ENCODE peak calls at places on chromosomes 16 and 17, in eight cellular contexts. P is suprapubic skin, E is GM23338, B is Panc1, Y is stomach, U is sigmoid colon, M is prostate gland, L is GM12891. X is an unnamed sample.

GRCh38 chr17:7435676-7436555 is 681 bp downstream of the TMEM102 start:
- DNase-seq in L (no peak), Y (peak), P (no peak), B (no peak), E (peak), M (peak), U (no peak), X (no peak)

GRCh38 chr16:66444049-66444481 is 17.0 kb downstream of the BEAN1 start:
- DNase-seq in M (no peak), B (no peak), E (peak), U (no peak), P (no peak), L (no peak), Y (no peak), X (no peak)

GRCh38 chr16:66491716-66492064 is 58.2 kb downstream of the TK2 start:
- DNase-seq in E (no peak), Y (peak), B (no peak), U (peak), L (no peak), M (no peak), P (peak), X (no peak)

GRCh38 chr17:45700171-45701090 is 83.7 kb upstream of the CRHR1 start:
- DNase-seq in E (no peak), P (no peak), B (no peak), Y (no peak), U (no peak), M (no peak), L (no peak), X (no peak)

GRCh38 chr17:32970281-32970680 is 21.4 kb upstream of the SPACA3 start:
- DNase-seq in P (no peak), L (no peak), E (no peak), B (no peak), U (no peak), Y (no peak), M (no peak), X (no peak)

GRCh38 chr17:76246080-76247066 is 6.1 kb upstream of the RNF157 start:
- DNase-seq in P (peak), B (no peak), U (peak), E (no peak), L (peak), M (no peak), Y (no peak), X (no peak)

GRCh38 chr16:70481929-70482536 is 27.6 kb downstream of the FCSK start:
- DNase-seq in E (no peak), Y (no peak), P (no peak), L (no peak), M (no peak), U (no peak), B (no peak), X (no peak)

GRCh38 chr17:17900615-17901520 is 64.1 kb upstream of the SREBF1 start:
- DNase-seq in L (no peak), M (peak), P (peak), U (peak), B (no peak), Y (peak), E (no peak), X (no peak)

GRCh38 chr17:36837616-36838272 is 99.5 kb upstream of the LHX1 start:
- DNase-seq in B (no peak), L (no peak), M (no peak), U (no peak), P (no peak), Y (no peak), E (peak), X (no peak)

GRCh38 chr16:69927056-69927757 is 23.9 kb upstream of the CLEC18A start:
- DNase-seq in Y (no peak), E (peak), B (no peak), M (no peak), U (peak), P (no peak), L (no peak), X (no peak)

GRCh38 chr17:40335620-40336019 is 26.6 kb downstream of the RARA start:
- DNase-seq in Y (no peak), U (no peak), L (no peak), M (no peak), E (no peak), P (no peak), B (no peak), X (no peak)

GRCh38 chr16:21611178-21611545 is 11.8 kb downstream of the METTL9 start:
- DNase-seq in Y (no peak), P (no peak), B (no peak), M (no peak), E (no peak), U (no peak), L (no peak), X (no peak)

GRCh38 chr16:67236551-67237395 is 9.8 kb downstream of the TMEM208 start:
- DNase-seq in U (peak), L (peak), P (peak), E (peak), M (no peak), Y (no peak), B (no peak), X (no peak)

GRCh38 chr16:70396209-70396904 is 42.5 kb downstream of the ST3GAL2 start:
- DNase-seq in L (no peak), U (no peak), P (no peak), B (no peak), E (no peak), Y (no peak), M (no peak), X (no peak)

GRCh38 chr17:2058521-2059124 is 3.7 kb downstream of the HIC1 start:
- DNase-seq in B (no peak), E (peak), U (peak), M (no peak), Y (peak), L (peak), P (no peak), X (no peak)

GRCh38 chr16:56161658-56162057 is 29.6 kb upstream of the GNAO1 start:
- DNase-seq in E (no peak), U (no peak), B (no peak), Y (no peak), M (no peak), L (no peak), P (no peak), X (no peak)

GRCh38 chr16:47834485-47835024 is 321.2 kb downstream of the ABCC12 start:
- DNase-seq in L (no peak), P (no peak), B (no peak), U (no peak), E (no peak), Y (no peak), M (no peak), X (no peak)

GRCh38 chr16:84053237-84053636 is 10.6 kb upstream of the SLC38A8 start:
- DNase-seq in P (peak), B (no peak), U (peak), E (no peak), M (no peak), Y (no peak), L (no peak), X (no peak)

GRCh38 chr17:15273141-15273793 is 8.1 kb upstream of the PMP22 start:
- DNase-seq in E (no peak), L (no peak), P (no peak), U (no peak), B (no peak), M (no peak), Y (no peak), X (no peak)

GRCh38 chr17:60284709-60285108 is 107.2 kb downstream of the USP32 start:
- DNase-seq in L (no peak), B (no peak), E (no peak), Y (no peak), U (no peak), P (no peak), M (no peak), X (no peak)

GRCh38 chr16:46991729-46992704 is 18.5 kb upstream of the DNAJA2 start:
- DNase-seq in P (no peak), U (no peak), L (no peak), B (no peak), M (no peak), Y (no peak), E (no peak), X (no peak)

GRCh38 chr17:1796800-1797199 is 32.9 kb downstream of the SMYD4 start:
- DNase-seq in E (no peak), M (no peak), P (no peak), B (no peak), U (peak), L (no peak), Y (no peak), X (no peak)

GRCh38 chr16:75433732-75434413 is 570 bp upstream of the CFDP1 start:
- DNase-seq in M (peak), U (peak), L (peak), P (peak), B (peak), Y (peak), E (peak), X (no peak)

GRCh38 chr16:58127033-58127556 is 2.1 kb downstream of the CFAP20 start:
- DNase-seq in U (no peak), L (no peak), E (peak), Y (no peak), P (peak), M (no peak), B (no peak), X (no peak)

GRCh38 chr17:29733151-29733550 is 110.4 kb upstream of the CORO6 start:
- DNase-seq in Y (no peak), P (no peak), E (no peak), M (no peak), U (no peak), B (no peak), L (no peak), X (no peak)

GRCh38 chr17:77107506-77108433 is 33.0 kb upstream of the SEC14L1 start:
- DNase-seq in L (no peak), U (no peak), B (no peak), M (no peak), Y (no peak), P (no peak), E (no peak), X (no peak)

GRCh38 chr17:2034157-2034556 is 4.2 kb downstream of the DPH1 start:
- DNase-seq in E (no peak), M (no peak), P (no peak), B (no peak), Y (no peak), L (no peak), U (no peak), X (no peak)

GRCh38 chr16:86926695-86927094 is 348.3 kb downstream of the FOXL1 start:
- DNase-seq in U (no peak), L (no peak), M (no peak), Y (no peak), B (no peak), P (no peak), E (no peak), X (no peak)

GRCh38 chr16:9138731-9139501 is 47.5 kb downstream of the HAPSTR1 start:
- DNase-seq in M (peak), L (peak), U (peak), Y (peak), B (no peak), P (peak), E (peak), X (no peak)

GRCh38 chr17:78665952-78666920 is 89.0 kb upstream of the DNAH17 start:
- DNase-seq in M (no peak), L (no peak), U (no peak), Y (no peak), E (no peak), B (no peak), P (no peak), X (no peak)
- TF ChIP-seq POLR2AphosphoS5 in M (no peak), L (no peak), U (no peak), Y (no peak), E (no peak), B (no peak), P (no peak), X (no peak)

GRCh38 chr17:4939804-4940624 is at the start of the genes RNF167 and SLC25A11:
- DNase-seq in Y (peak), B (peak), P (peak), U (peak), M (peak), E (peak), L (peak), X (peak)
- TF ChIP-seq POLR2AphosphoS5 in Y (peak), B (peak), P (peak), U (peak), M (peak), E (peak), L (peak), X (peak)

GRCh38 chr16:19936431-19936830 is 51.8 kb upstream of the GPRC5B start:
- DNase-seq in U (no peak), M (no peak), B (no peak), P (no peak), L (no peak), Y (no peak), E (no peak), X (no peak)

GRCh38 chr16:19938536-19938935 is 53.9 kb upstream of the GPRC5B start:
- DNase-seq in M (no peak), B (no peak), U (no peak), Y (no peak), E (no peak), L (no peak), P (no peak), X (no peak)

GRCh38 chr16:19935696-19936095 is 51.0 kb upstream of the GPRC5B start:
- DNase-seq in Y (no peak), B (no peak), M (no peak), P (no peak), E (no peak), L (no peak), U (no peak), X (no peak)

GRCh38 chr16:19929062-19929511 is 44.4 kb upstream of the GPRC5B start:
- DNase-seq in L (no peak), U (no peak), Y (no peak), E (no peak), P (no peak), M (no peak), B (no peak), X (no peak)

DNA sequence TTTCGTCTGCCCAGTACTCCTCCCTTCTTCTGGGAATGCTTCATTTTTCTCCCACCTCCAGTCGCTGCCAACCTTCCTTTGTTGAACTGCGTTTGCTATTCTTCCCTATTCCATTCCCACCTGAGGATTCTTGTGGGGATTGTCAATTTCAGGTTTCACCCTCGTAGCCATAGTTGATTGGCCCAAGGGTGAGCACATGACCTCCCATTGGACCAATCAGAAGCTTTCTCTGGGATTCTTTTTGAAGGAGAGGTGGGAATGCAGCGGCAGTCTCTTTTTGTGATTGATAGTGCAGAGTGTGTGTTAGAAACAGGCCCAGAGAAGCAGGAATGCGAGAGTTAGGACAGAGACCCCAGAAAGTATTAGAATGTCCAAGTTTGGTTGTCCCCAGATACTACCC is 49.1 kb upstream of the GPRC5B start:
- DNase-seq in M (no peak), B (no peak), P (no peak), U (no peak), L (no peak), Y (no peak), E (peak), X (no peak)
- TF ChIP-seq POLR2AphosphoS5 in M (no peak), B (no peak), P (no peak), U (no peak), L (no peak), Y (no peak), E (no peak), X (no peak)

GRCh38 chr17:71938340-71939010 is 182.3 kb upstream of the SOX9 start:
- DNase-seq in L (no peak), P (no peak), U (no peak), E (no peak), Y (no peak), B (no peak), M (no peak), X (no peak)

GRCh38 chr17:71942626-71943025 is 178.2 kb upstream of the SOX9 start:
- DNase-seq in L (no peak), E (no peak), Y (no peak), M (no peak), U (no peak), B (no peak), P (no peak), X (no peak)

GRCh38 chr17:71937914-71938313 is 182.9 kb upstream of the SOX9 start:
- DNase-seq in Y (no peak), P (no peak), L (no peak), E (no peak), B (no peak), U (no peak), M (no peak), X (no peak)

GRCh38 chr17:71936977-71937376 is 183.8 kb upstream of the SOX9 start:
- DNase-seq in M (no peak), Y (no peak), B (no peak), P (no peak), L (no peak), U (no peak), E (peak), X (no peak)

GRCh38 chr17:71941920-71942319 is 178.9 kb upstream of the SOX9 start:
- DNase-seq in L (no peak), E (no peak), P (no peak), Y (no peak), M (no peak), U (no peak), B (no peak), X (no peak)
- TF ChIP-seq POLR2AphosphoS5 in L (no peak), E (no peak), P (no peak), Y (no peak), M (no peak), U (no peak), B (no peak), X (no peak)

GRCh38 chr16:81195907-81196534 is 42.5 kb upstream of the BCO1 start:
- DNase-seq in M (no peak), U (no peak), P (no peak), B (no peak), Y (no peak), E (no peak), L (no peak), X (no peak)

GRCh38 chr16:81189100-81189664 is 49.3 kb upstream of the BCO1 start:
- DNase-seq in M (no peak), E (no peak), U (peak), P (peak), L (no peak), Y (peak), B (no peak), X (no peak)

GRCh38 chr16:81185416-81185815 is 53.1 kb upstream of the BCO1 start:
- DNase-seq in B (no peak), E (no peak), U (no peak), P (no peak), M (no peak), Y (no peak), L (no peak), X (no peak)

GRCh38 chr16:81190667-81191066 is 47.8 kb upstream of the BCO1 start:
- DNase-seq in Y (no peak), M (no peak), E (no peak), L (no peak), P (no peak), B (no peak), U (no peak), X (no peak)
- TF ChIP-seq POLR2AphosphoS5 in Y (no peak), M (no peak), E (no peak), L (no peak), P (no peak), B (no peak), U (no peak), X (no peak)